ENCODE peak calls at places on chromosomes 7 and 10, in nine cellular contexts. S is kidney glomerular epithelial cell; N is EL; E is hippocampal formation; T is H7; U is heart right ventricle; P is kidney epithelial cell; F is NCI-H2171 treated with DMSO at 0.1 percent for 48 hours; Q is stimulated activated CD8-positive, alpha-beta memory T cell treated with anti-CD3 and anti-CD28 coated beads, Interleukin-4, amount 100 ng/mL, for 4 hours. G is an unnamed sample.

GRCh38 chr10:89295597-89295996 is 6.2 kb upstream of the IFIT2 start:
- DNase-seq in Q (no peak), U (no peak), E (no peak), N (peak), F (no peak), P (no peak), T (no peak), S (no peak), G (no peak)

GRCh38 chr7:1008733-1009363 is 25.9 kb downstream of the CYP2W1 start:
- DNase-seq in N (no peak), S (no peak), P (no peak), E (no peak), U (no peak), Q (no peak), T (no peak), F (no peak), G (no peak)

GRCh38 chr10:96764345-96764744 is 44.0 kb upstream of the PIK3AP1 start:
- DNase-seq in E (no peak), U (no peak), N (no peak), P (no peak), Q (no peak), F (peak), S (no peak), T (no peak), G (no peak)

GRCh38 chr10:58755688-58756087 is 243.0 kb downstream of the BICC1 start:
- DNase-seq in P (peak), Q (no peak), U (no peak), S (peak), F (no peak), N (peak), E (no peak), T (no peak), G (no peak)

GRCh38 chr7:25856056-25856780 is 295.8 kb upstream of the NFE2L3 start:
- DNase-seq in N (no peak), P (no peak), F (peak), Q (no peak), U (no peak), S (peak), E (no peak), T (no peak), G (no peak)

GRCh38 chr7:213324-213993 is 21.1 kb downstream of the FAM20C start:
- DNase-seq in T (no peak), U (no peak), P (no peak), N (no peak), E (no peak), Q (no peak), F (no peak), S (no peak), G (no peak)

GRCh38 chr10:102522874-102523249 is 19.1 kb downstream of the SUFU start:
- DNase-seq in F (no peak), S (no peak), P (no peak), Q (no peak), E (no peak), U (no peak), N (no peak), T (no peak), G (no peak)

GRCh38 chr10:5283305-5284158 is 81.2 kb upstream of the UCN3 start:
- DNase-seq in U (peak), T (peak), S (peak), F (peak), Q (no peak), N (peak), E (peak), P (no peak), G (peak)

GRCh38 chr7:103967401-103967800 is 22.1 kb downstream of the RELN start:
- DNase-seq in T (peak), N (no peak), P (no peak), S (no peak), E (no peak), F (no peak), Q (no peak), U (no peak), G (no peak)

GRCh38 chr10:109475704-109476103 is 447.6 kb downstream of the XPNPEP1 start:
- DNase-seq in E (no peak), F (peak), T (no peak), P (no peak), U (no peak), Q (no peak), S (no peak), N (no peak), G (no peak)

GRCh38 chr10:15726042-15726441 is 6.3 kb upstream of the ITGA8 start:
- DNase-seq in F (no peak), T (no peak), P (no peak), U (no peak), N (no peak), S (no peak), E (no peak), Q (no peak), G (no peak)

GRCh38 chr7:42217053-42217452 is 20.0 kb downstream of the GLI3 start:
- DNase-seq in S (peak), F (no peak), T (no peak), Q (no peak), E (no peak), P (peak), N (no peak), U (no peak), G (no peak)

GRCh38 chr10:44627591-44628354 is 242.9 kb upstream of the CXCL12 start:
- DNase-seq in Q (no peak), T (no peak), S (no peak), U (no peak), E (no peak), F (no peak), N (peak), P (no peak), G (no peak)

GRCh38 chr10:132075909-132076577 is 10.3 kb downstream of the JAKMIP3 start:
- DNase-seq in Q (no peak), S (no peak), N (no peak), P (no peak), T (peak), E (no peak), U (no peak), F (no peak), G (no peak)

GRCh38 chr7:2508327-2509231 is 11.0 kb upstream of the LFNG start:
- DNase-seq in S (peak), U (peak), N (peak), P (no peak), F (peak), Q (no peak), E (no peak), T (no peak), G (peak)

GRCh38 chr7:87599336-87599735 is 1.3 kb downstream of the ABCB1 start:
- DNase-seq in F (no peak), T (no peak), S (peak), Q (peak), E (no peak), N (no peak), U (no peak), P (no peak), G (peak)

GRCh38 chr7:95636140-95636539 is 39.8 kb upstream of the PDK4 start:
- DNase-seq in F (no peak), Q (no peak), N (no peak), P (peak), U (no peak), T (no peak), E (no peak), S (peak), G (no peak)

GRCh38 chr10:88091490-88092061 is 228.2 kb downstream of the PTEN start:
- DNase-seq in E (no peak), S (no peak), N (no peak), Q (peak), T (no peak), P (no peak), U (no peak), F (no peak), G (peak)

GRCh38 chr7:116930156-116930913 is 23.0 kb upstream of the ST7 start:
- DNase-seq in T (peak), N (peak), U (peak), F (peak), S (peak), P (peak), E (peak), Q (peak), G (peak)

GRCh38 chr7:79245623-79246249 is 207.7 kb downstream of the MAGI2 start:
- DNase-seq in Q (no peak), E (no peak), T (no peak), N (no peak), P (no peak), S (no peak), F (no peak), U (no peak), G (no peak)

GRCh38 chr10:123129553-123130271 is 6.1 kb upstream of the HMX3 start:
- DNase-seq in T (no peak), S (no peak), P (no peak), E (no peak), U (no peak), F (no peak), Q (no peak), N (no peak), G (no peak)

GRCh38 chr10:14954934-14955333 is 1.0 kb upstream of the DCLRE1C start:
- DNase-seq in Q (no peak), N (no peak), E (no peak), T (no peak), S (no peak), U (no peak), P (no peak), F (no peak), G (no peak)

GRCh38 chr7:79513271-79513670 is 59.8 kb upstream of the MAGI2 start:
- DNase-seq in T (no peak), F (no peak), P (no peak), N (no peak), S (no peak), U (no peak), E (no peak), Q (no peak), G (no peak)

GRCh38 chr10:75231672-75232581 is 3.8 kb downstream of the COMTD1 start:
- DNase-seq in N (no peak), Q (no peak), E (no peak), P (no peak), U (no peak), F (no peak), T (no peak), S (no peak), G (no peak)

GRCh38 chr7:111090834-111091233 is at the start of gene LRRN3:
- DNase-seq in N (peak), Q (no peak), S (peak), T (no peak), U (peak), F (peak), P (no peak), E (peak), G (no peak)

GRCh38 chr7:88361357-88361756 is 54.7 kb upstream of the STEAP4 start:
- DNase-seq in Q (no peak), F (no peak), N (no peak), E (no peak), P (peak), T (no peak), S (no peak), U (no peak), G (no peak)

GRCh38 chr10:121788717-121789116 is 139.1 kb downstream of the ATE1 start:
- DNase-seq in Q (no peak), U (no peak), S (no peak), E (no peak), T (no peak), P (no peak), F (no peak), N (no peak), G (no peak)

GRCh38 chr7:30135551-30136271 is 925 bp downstream of the MTURN start:
- DNase-seq in P (no peak), U (peak), N (peak), F (peak), S (no peak), Q (peak), E (peak), T (peak), G (peak)

GRCh38 chr10:5669609-5670008 is 3.2 kb upstream of the ASB13 start:
- DNase-seq in S (no peak), P (no peak), U (no peak), Q (no peak), F (no peak), E (no peak), N (no peak), T (no peak), G (no peak)

GRCh38 chr10:51250278-51250914 is 176.1 kb downstream of the PRKG1 start:
- DNase-seq in S (no peak), F (no peak), T (no peak), N (no peak), U (no peak), Q (no peak), E (no peak), P (no peak), G (no peak)

GRCh38 chr7:129845972-129846327 is 106.8 kb downstream of the UBE2H start:
- DNase-seq in F (no peak), S (peak), N (peak), T (no peak), Q (no peak), U (no peak), E (no peak), P (peak), G (no peak)

GRCh38 chr7:19060870-19061269 is 56.6 kb downstream of the TWIST1 start:
- DNase-seq in T (no peak), N (peak), E (no peak), U (no peak), F (no peak), Q (no peak), S (no peak), P (no peak), G (no peak)

GRCh38 chr10:109920011-109920410 is 3.3 kb downstream of the XPNPEP1 start:
- DNase-seq in F (no peak), S (no peak), P (no peak), Q (no peak), T (no peak), E (no peak), U (no peak), N (no peak), G (no peak)

GRCh38 chr10:116792772-116793171 is 50.4 kb upstream of the HSPA12A start:
- DNase-seq in E (no peak), T (no peak), U (no peak), F (no peak), S (no peak), P (no peak), N (no peak), Q (no peak), G (no peak)

GRCh38 chr10:97726636-97727178 is 10.2 kb upstream of the ZFYVE27 start:
- DNase-seq in T (peak), Q (no peak), F (no peak), N (peak), E (no peak), P (no peak), S (peak), U (no peak), G (no peak)